ENCODE peak calls at places on chromosome 3, in ten cellular contexts. P is AG04450, D is fibroblast of lung, I is ovary, X is tibial artery, K is IMR-90, S is MM.1S, O is spleen, T is PC-3, B is HCT116. N is an unnamed sample. For H3K27me3, the result is how much of the 10 kb centered on the place peaks cover.

GRCh38 chr3:160840590-160840989 is 84.6 kb downstream of the PPM1L start:
- DNase-seq in P (no peak), D (no peak), X (no peak), K (no peak), B (no peak), I (no peak), S (no peak), O (no peak), T (no peak), N (no peak)

GRCh38 chr3:137938876-137939275 is 71.1 kb upstream of the CLDN18 start:
- DNase-seq in K (no peak), O (no peak), B (no peak), S (no peak), D (no peak), P (no peak), X (no peak), T (no peak), I (no peak), N (no peak)

GRCh38 chr3:79178471-79178870 is 589.3 kb downstream of the ROBO1 start:
- DNase-seq in P (no peak), B (no peak), O (no peak), I (no peak), K (no peak), X (no peak), D (no peak), S (no peak), T (no peak), N (no peak)

GRCh38 chr3:5296362-5296761 is 108.9 kb downstream of the EDEM1 start:
- DNase-seq in S (no peak), B (no peak), X (no peak), D (no peak), K (no peak), O (no peak), I (no peak), T (no peak), P (no peak), N (no peak)

GRCh38 chr3:44950273-44950672 is 25.7 kb downstream of the ZDHHC3 start:
- DNase-seq in K (no peak), D (no peak), O (no peak), I (no peak), X (no peak), B (no peak), T (no peak), S (no peak), P (no peak), N (no peak)

GRCh38 chr3:37715976-37716375 is 145.7 kb upstream of the CTDSPL start:
- DNase-seq in S (no peak), B (no peak), P (no peak), D (no peak), O (no peak), I (no peak), K (no peak), T (no peak), X (peak), N (no peak)

GRCh38 chr3:105722943-105723556 is 145.8 kb downstream of the CBLB start:
- DNase-seq in B (no peak), O (no peak), K (no peak), X (no peak), T (no peak), P (no peak), D (no peak), S (peak), I (no peak), N (no peak)

GRCh38 chr3:129161860-129162271 is 1.0 kb upstream of the ISY1 start:
- DNase-seq in K (peak), S (peak), P (no peak), B (no peak), D (peak), T (peak), O (peak), X (no peak), I (no peak), N (peak)

GRCh38 chr3:168828536-168828935 is 732.8 kb upstream of the GOLIM4 start:
- DNase-seq in O (no peak), T (no peak), S (no peak), P (no peak), D (no peak), I (no peak), B (no peak), X (no peak), K (no peak), N (no peak)

GRCh38 chr3:53045784-53046170 is at the start of gene SFMBT1:
- DNase-seq in I (peak), X (peak), K (peak), D (peak), S (peak), B (no peak), O (peak), P (no peak), T (peak), N (no peak)

GRCh38 chr3:113746955-113747718 is at the start of gene ATP6V1A:
- DNase-seq in B (no peak), K (no peak), T (peak), P (no peak), O (peak), I (no peak), D (no peak), X (peak), S (peak), N (no peak)

GRCh38 chr3:117434881-117435412 is 725.4 kb downstream of the TUSC7 start:
- DNase-seq in S (no peak), O (no peak), P (no peak), X (no peak), I (no peak), B (no peak), K (no peak), D (no peak), T (no peak), N (no peak)

GRCh38 chr3:74402821-74403220 is 211.6 kb downstream of the CNTN3 start:
- DNase-seq in D (no peak), K (no peak), P (no peak), S (no peak), I (no peak), X (no peak), B (no peak), T (no peak), O (no peak), N (no peak)

GRCh38 chr3:38107911-38108648 is 28.8 kb downstream of the ACAA1 start:
- DNase-seq in T (no peak), K (no peak), X (peak), S (no peak), I (no peak), P (no peak), D (no peak), O (no peak), B (no peak), N (no peak)

GRCh38 chr3:186790261-186790981 is 7.0 kb downstream of the EIF4A2 start:
- DNase-seq in B (no peak), O (no peak), D (peak), P (no peak), X (no peak), I (no peak), T (peak), K (peak), S (peak), N (peak)
- TF ChIP-seq CTCF in B (no peak), O (no peak), D (no peak), P (no peak), X (no peak), I (no peak), T (no peak), K (no peak), S (no peak), N (no peak)

GRCh38 chr3:30435950-30436349 is 170.5 kb upstream of the TGFBR2 start:
- DNase-seq in X (no peak), O (no peak), K (no peak), B (no peak), I (no peak), T (no peak), S (peak), P (no peak), D (no peak), N (no peak)
- H3K27ac ChIP-seq in X (peak), O (peak), K (no peak), B (no peak), I (no peak), T (no peak), S (no peak), P (no peak), D (no peak), N (no peak)

DNA sequence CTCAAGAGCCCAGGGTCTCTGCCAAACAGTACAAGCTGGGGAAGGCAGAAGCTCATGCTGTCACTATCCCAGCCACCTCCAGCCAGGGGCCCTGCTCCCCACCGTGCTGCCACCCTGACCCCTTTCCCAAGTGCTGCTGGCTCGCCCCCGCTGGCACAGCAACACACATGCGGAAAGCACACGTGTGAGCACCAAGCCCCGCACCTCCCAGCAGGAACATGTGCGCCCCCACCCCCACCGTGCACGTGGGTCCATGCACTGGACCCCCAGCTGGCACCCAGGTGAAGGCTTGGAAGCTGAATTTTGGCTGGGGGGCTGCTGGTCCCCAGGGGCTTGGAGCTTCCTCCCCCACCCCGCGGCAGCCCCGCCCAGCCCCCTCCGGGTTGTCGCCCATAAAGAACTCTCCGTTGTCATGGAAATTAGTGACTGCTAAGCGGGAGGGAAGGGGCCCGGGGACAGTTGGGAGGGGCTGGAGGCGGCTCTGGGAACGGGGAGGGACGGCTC is 703 bp downstream of the CAMKV start:
- DNase-seq in S (no peak), P (no peak), K (no peak), B (no peak), O (no peak), X (no peak), D (no peak), T (no peak), I (no peak), N (no peak)
- H3K27me3 ChIP-seq in S (half or more), P (half or more), K (half or more), B (under half), O (under half), X (half or more), D (half or more), T (under half), I (under half), N (half or more)

GRCh38 chr3:195133462-195133861 is 137.5 kb downstream of the XXYLT1 start:
- DNase-seq in B (no peak), T (no peak), X (no peak), S (no peak), O (no peak), D (peak), K (peak), P (peak), I (no peak), N (peak)
- TF ChIP-seq CTCF in B (no peak), T (no peak), X (no peak), S (no peak), O (no peak), D (no peak), K (peak), P (no peak), I (no peak), N (peak)

DNA sequence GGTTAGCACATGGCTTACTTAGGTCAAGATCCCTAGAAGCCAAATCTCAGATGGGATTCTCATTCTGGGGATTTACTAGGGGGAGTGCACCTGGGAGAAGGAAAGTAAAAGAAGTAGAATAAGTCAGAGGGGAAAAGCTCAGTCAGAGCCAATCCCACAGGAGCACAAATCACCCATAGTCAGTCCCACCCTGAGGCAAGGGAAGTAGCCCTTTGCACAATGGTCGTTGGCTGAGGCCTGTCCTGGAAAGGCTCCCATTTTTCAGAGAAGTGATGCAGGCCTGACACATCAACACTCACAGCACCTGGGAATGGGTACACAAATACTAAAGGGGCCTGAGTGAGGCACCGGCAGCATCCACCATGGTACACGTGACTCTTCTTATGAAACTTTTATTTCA is 39.8 kb downstream of the SST start:
- DNase-seq in D (no peak), I (no peak), O (no peak), K (no peak), P (no peak), X (no peak), T (peak), S (no peak), B (no peak), N (peak)
- H3K27ac ChIP-seq in D (no peak), I (no peak), O (no peak), K (no peak), P (no peak), X (no peak), T (no peak), S (no peak), B (no peak), N (no peak)

DNA sequence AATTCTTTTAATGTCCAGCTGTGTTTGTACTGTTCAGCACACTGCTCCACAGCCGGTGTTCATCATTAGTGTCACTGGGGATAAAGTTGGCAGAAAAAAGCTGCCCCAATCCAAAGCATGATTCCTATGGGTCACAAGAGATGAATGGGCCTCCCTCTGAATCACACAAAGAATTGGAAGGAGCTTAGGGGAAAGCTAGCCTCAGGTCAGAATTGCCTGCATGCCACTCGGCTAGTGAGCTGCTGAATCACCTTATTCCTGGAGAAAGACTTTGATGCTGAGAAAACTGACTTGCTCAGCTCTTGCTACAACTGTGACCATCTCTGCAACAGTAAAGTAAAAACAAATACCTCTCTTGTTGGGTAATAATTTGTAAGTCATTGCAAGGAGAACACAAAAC is 3.5 kb downstream of the CCK start:
- DNase-seq in B (peak), S (no peak), K (peak), X (no peak), D (peak), I (no peak), P (peak), T (peak), O (no peak), N (peak)
- H3K27me3 ChIP-seq in B (under half), S (under half), K (under half), X (half or more), D (under half), I (under half), P (half or more), T (under half), O (under half), N (under half)

GRCh38 chr3:121736112-121736511 is 13.4 kb downstream of the GOLGB1 start:
- DNase-seq in T (no peak), O (no peak), I (no peak), B (no peak), D (no peak), P (no peak), K (peak), X (no peak), S (no peak), N (no peak)
- TF ChIP-seq CTCF in T (no peak), O (no peak), I (no peak), B (no peak), D (no peak), P (no peak), K (no peak), X (no peak), S (no peak), N (no peak)

GRCh38 chr3:58065700-58066167 is 57.5 kb downstream of the FLNB start:
- DNase-seq in T (no peak), K (no peak), P (no peak), B (no peak), I (no peak), D (no peak), S (no peak), X (no peak), O (no peak), N (no peak)
- H3K27ac ChIP-seq in T (no peak), K (peak), P (peak), B (no peak), I (no peak), D (no peak), S (no peak), X (peak), O (no peak), N (no peak)

GRCh38 chr3:180036678-180037455 is at the start of gene PEX5L:
- DNase-seq in D (peak), K (peak), S (peak), O (peak), X (no peak), I (peak), B (no peak), T (peak), P (no peak), N (no peak)
- H3K27me3 ChIP-seq in D (under half), K (under half), S (under half), O (under half), X (under half), I (under half), B (under half), T (under half), P (under half), N (under half)

N was measured in foreskin keratinocyte.